ENCODE peak calls at places on chromosomes 12 and 14, in four cellular contexts. H is BJ, F is fibroblast of pulmonary artery, R is HCT116. U is an unnamed sample.

GRCh38 chr12:4148418-4149056 is 125.0 kb upstream of the CCND2 start:
- DNase-seq in R (no peak), F (no peak), H (no peak), U (no peak)

GRCh38 chr12:29534935-29535334 is 37.4 kb upstream of the OVCH1 start:
- DNase-seq in F (peak), H (no peak), R (no peak), U (peak)

GRCh38 chr12:65845751-65846537 is 21.7 kb downstream of the HMGA2 start:
- DNase-seq in F (no peak), R (no peak), H (no peak), U (no peak)

GRCh38 chr12:108616359-108616758 is 17.3 kb downstream of the SELPLG start:
- DNase-seq in F (no peak), H (no peak), R (no peak), U (no peak)

GRCh38 chr12:32390572-32391219 is 8.7 kb upstream of the FGD4 start:
- DNase-seq in F (peak), H (no peak), R (no peak), U (peak)

GRCh38 chr12:98002887-98003493 is 512.4 kb upstream of the TMPO start:
- DNase-seq in F (peak), H (no peak), R (peak), U (peak)

GRCh38 chr14:95033851-95034622 is 123.3 kb downstream of the DICER1 start:
- DNase-seq in H (no peak), R (no peak), F (no peak), U (no peak)

GRCh38 chr12:25482637-25483036 is 70.4 kb downstream of the LMNTD1 start:
- DNase-seq in H (no peak), F (no peak), R (no peak), U (no peak)

DNA sequence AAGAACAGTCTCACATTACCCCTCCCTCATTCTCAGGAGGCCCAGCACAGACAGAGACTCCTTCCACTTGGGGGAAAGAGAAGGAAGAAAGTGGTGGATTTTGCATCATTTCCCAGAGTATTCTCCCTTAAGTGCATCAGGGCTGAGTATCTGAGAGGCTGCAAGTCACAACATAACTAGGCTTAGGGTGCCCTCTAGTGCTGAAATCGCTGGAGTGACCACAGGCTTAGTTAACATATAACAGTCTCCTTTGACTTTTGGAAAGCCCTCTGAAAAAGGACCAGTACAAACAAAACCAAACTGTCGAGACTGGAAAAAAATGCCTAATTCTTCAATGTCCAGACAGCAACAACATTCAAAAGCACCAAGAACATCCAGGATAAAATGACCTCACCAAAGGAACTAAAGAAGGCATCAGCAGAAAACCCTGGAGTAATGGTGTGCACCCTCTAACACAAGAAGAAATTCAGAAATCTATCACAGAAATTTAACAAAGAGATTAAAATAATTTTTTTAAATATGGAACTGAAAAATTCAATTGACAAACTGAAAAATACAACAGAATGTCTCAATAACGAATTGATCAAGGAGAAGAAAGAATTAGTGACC is 412.3 kb downstream of the RPS29 start:
- DNase-seq in F (peak), R (peak), H (no peak), U (peak)
- TF ChIP-seq CTCF in F (peak), R (peak), H (peak), U (peak)

DNA sequence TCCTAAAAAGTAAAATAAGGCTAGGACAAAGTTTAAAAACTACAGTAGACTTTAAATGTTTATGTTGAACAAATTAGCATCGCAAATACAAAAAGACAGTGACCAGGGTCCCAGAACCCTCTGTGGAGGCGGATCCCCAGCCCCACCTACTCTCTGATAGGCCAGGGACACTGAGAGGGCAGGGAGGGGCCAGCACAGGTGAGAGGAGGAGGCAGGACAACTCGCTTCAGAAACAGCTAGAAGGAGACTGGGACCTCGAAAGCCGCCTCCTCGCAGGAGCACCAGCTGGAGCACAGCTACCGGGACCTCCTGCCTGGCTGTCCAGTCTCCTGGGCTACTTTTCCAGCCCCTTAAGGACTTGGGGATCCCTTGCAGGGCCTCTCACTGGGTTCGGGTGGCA is 992 bp downstream of the DNAH10 start:
- DNase-seq in R (no peak), H (no peak), F (no peak), U (no peak)
- H3K4me3 ChIP-seq in R (no peak), H (no peak), F (no peak), U (no peak)

DNA sequence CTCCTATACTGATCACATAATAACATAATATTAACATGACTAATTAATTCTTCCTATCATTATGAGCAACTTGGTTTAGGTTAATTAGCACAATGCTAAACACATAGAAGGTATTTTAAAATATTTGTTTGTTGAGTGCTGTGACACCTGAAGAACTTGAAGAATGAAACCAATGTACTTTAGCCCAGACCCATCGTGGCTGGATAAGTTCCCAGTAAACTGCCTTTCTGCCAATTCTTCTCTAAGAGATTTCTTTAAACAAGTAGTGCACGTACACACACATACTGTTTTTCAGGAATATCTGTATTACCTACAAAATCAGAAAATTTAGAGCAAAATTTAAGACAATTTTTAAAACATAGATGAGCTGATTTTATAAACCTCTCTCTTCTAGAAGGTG is 207.4 kb upstream of the SSTR1 start:
- DNase-seq in R (no peak), F (no peak), H (no peak), U (no peak)
- TF ChIP-seq CTCF in R (no peak), F (no peak), H (no peak), U (no peak)

DNA sequence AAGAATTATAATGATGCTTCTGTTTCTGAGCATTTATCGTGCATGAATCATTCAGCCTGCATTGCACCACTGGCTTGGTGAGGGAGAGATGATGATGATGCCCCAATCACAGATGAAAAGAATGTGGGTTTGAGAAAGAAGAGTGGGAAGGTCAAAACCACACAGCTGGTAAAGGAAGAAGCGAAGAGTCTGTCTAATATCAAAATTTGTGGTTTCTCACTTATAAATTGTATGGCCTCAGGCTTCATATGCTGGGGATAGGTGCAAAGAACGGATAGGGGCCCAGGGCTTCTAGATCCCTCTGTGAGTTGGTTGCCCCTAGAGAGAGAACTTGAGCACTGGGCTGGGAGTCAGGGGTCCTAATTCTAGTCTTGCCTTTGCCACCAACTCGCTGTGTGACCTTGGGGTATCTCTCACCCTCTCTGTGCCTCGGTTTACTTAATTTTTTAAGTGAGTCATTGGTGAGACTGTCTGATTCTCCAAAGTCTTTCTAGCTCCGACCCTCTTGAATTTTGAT is 2.2 kb downstream of the OASL start:
- DNase-seq in F (peak), R (no peak), H (no peak), U (peak)
- H3K4me3 ChIP-seq in F (no peak), R (no peak), H (no peak), U (no peak)

GRCh38 chr12:130331146-130331545 is 6.5 kb upstream of the PIWIL1 start:
- DNase-seq in F (no peak), H (no peak), R (no peak), U (no peak)

GRCh38 chr12:130334399-130334798 is 3.3 kb upstream of the PIWIL1 start:
- DNase-seq in H (no peak), F (no peak), R (no peak), U (no peak)

GRCh38 chr12:130334937-130335336 is 2.8 kb upstream of the PIWIL1 start:
- DNase-seq in H (no peak), R (no peak), F (no peak), U (no peak)

GRCh38 chr12:130335517-130336392 is 1.9 kb upstream of the PIWIL1 start:
- DNase-seq in R (peak), F (peak), H (no peak), U (peak)

DNA sequence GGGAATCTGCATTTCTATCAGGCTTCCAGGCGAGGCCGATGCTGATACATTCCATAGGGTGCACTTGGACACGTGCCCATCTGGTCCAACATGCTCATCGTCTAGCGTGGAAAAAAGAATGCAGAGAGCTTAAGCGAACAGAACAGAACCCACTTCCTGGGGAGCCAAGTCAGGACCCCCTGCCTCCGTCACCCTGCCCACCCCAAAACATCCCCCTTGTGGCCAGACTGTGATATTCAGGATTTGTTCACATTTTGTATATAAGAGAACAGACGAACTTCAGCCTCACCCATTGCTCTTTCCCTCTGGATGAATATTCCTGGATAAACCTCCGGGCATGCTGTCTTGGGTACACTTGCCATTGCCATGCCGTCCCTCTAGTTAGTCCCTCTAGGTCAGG is 4.3 kb upstream of the PIWIL1 start:
- DNase-seq in F (no peak), R (no peak), H (no peak), U (no peak)
- TF ChIP-seq CTCF in F (no peak), R (no peak), H (no peak), U (no peak)

GRCh38 chr12:54562720-54563356 is 13.4 kb downstream of the PDE1B start:
- DNase-seq in H (no peak), R (no peak), F (no peak), U (no peak)

GRCh38 chr12:54558759-54559158 is 9.4 kb downstream of the PDE1B start:
- DNase-seq in R (no peak), H (no peak), F (no peak), U (no peak)

GRCh38 chr12:54560374-54560858 is 11.0 kb downstream of the PDE1B start:
- DNase-seq in H (no peak), R (peak), F (peak), U (peak)

GRCh38 chr12:54563787-54564186 is 14.4 kb downstream of the PDE1B start:
- DNase-seq in F (no peak), H (no peak), R (no peak), U (no peak)

DNA sequence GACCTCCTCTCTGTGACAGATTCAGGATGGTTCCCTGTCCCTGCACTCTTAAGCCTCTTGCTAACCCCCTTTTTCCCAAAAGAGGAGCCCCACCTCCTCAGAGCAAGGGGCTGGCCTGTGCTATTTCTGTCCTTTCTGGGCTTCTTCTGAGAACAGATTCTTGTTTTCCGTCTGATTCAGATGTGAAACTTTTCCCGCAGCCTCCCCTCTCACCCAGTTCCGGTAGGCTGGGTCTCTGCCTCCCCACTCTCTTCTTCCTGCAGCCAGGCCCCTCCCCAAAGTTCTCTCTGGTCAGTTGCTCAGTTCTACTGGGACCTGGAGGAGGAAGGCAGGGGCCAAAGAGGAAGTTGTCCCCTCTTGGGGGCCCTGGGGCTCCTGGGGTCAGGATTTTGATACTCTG is 11.8 kb downstream of the PDE1B start:
- DNase-seq in H (no peak), R (no peak), F (no peak), U (no peak)
- H3K4me3 ChIP-seq in H (no peak), R (no peak), F (no peak), U (no peak)

DNA sequence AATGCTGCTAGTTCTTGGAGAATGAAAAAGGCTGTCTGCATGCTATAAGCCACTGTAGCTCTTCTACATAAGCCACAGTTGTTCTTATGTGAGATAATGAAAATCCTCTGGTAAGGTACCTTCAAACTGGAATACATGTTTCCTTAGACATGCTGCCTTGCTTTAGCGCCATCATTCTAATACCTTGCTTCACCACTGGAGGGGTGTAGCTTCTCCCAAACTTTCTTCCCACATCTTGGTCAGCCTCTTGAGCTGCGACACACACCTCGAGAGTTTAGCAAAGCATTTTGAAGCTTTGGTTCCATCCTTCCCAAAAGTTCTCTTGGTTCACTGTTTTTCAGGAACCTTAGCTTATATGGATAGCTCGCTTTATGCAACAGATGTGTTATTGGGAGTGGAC is 69.5 kb downstream of the NKX2-1 start:
- DNase-seq in R (no peak), F (no peak), H (no peak), U (no peak)
- TF ChIP-seq CTCF in R (no peak), F (no peak), H (no peak), U (no peak)

GRCh38 chr14:23365353-23366162 is 586 bp upstream of the EFS start:
- DNase-seq in H (no peak), R (no peak), F (no peak), U (peak)

GRCh38 chr14:23364164-23364571 is 804 bp downstream of the EFS start:
- DNase-seq in R (no peak), F (no peak), H (no peak), U (no peak)

GRCh38 chr14:23370221-23370620 is 2.4 kb upstream of the IL25 start:
- DNase-seq in F (no peak), H (no peak), R (no peak), U (no peak)

GRCh38 chr14:23364604-23365352 is at the start of gene EFS:
- DNase-seq in H (no peak), R (no peak), F (no peak), U (peak)

GRCh38 chr14:23366163-23366921 is 1.4 kb upstream of the EFS start:
- DNase-seq in F (peak), R (no peak), H (no peak), U (peak)
- H3K4me3 ChIP-seq in F (peak), R (no peak), H (peak), U (peak)

GRCh38 chr14:90815817-90816662 is at the start of gene TTC7B:
- DNase-seq in F (peak), H (no peak), R (no peak), U (peak)
- TF ChIP-seq CTCF in F (no peak), H (peak), R (no peak), U (peak)